ENCODE peak calls at places on chromosomes 11 and 22, in eight cellular contexts. E is K562, K is endothelial cell of umbilical vein, N is GM12878, D is GM23338, M is H1, Z is HepG2, V is HCT116. C is an unnamed sample.

GRCh38 chr22:39179401-39179827 is 26.9 kb upstream of the CBX7 start:
- DNase-seq in Z (no peak), V (no peak), N (no peak), M (no peak), D (peak), E (peak), K (no peak), C (no peak)

GRCh38 chr11:132036751-132037466 is 666.5 kb downstream of the NTM start:
- DNase-seq in K (no peak), D (no peak), M (no peak), Z (no peak), V (no peak), E (no peak), N (no peak), C (no peak)

GRCh38 chr11:31325162-31325561 is 44.4 kb downstream of the DCDC1 start:
- DNase-seq in N (no peak), E (no peak), M (no peak), D (no peak), Z (no peak), K (no peak), V (no peak), C (no peak)

GRCh38 chr11:5257296-5257695 is 2.7 kb upstream of the HBG2 start:
- DNase-seq in V (no peak), K (no peak), D (peak), N (no peak), M (no peak), E (no peak), Z (no peak), C (no peak)

GRCh38 chr22:48739348-48740085 is 1088.2 kb downstream of the BRD1 start:
- DNase-seq in N (no peak), D (no peak), V (no peak), K (no peak), M (no peak), Z (no peak), E (no peak), C (no peak)

GRCh38 chr22:17703811-17704210 is 65.3 kb downstream of the BCL2L13 start:
- DNase-seq in K (no peak), E (no peak), V (no peak), D (no peak), M (no peak), N (no peak), Z (no peak), C (no peak)

GRCh38 chr22:46758867-46759290 is 3.6 kb upstream of the TBC1D22A start:
- DNase-seq in N (no peak), D (peak), E (peak), Z (peak), M (peak), V (peak), K (peak), C (no peak)

GRCh38 chr22:19733755-19734154 is 10.4 kb downstream of the GP1BB start:
- DNase-seq in Z (no peak), N (no peak), K (no peak), M (no peak), D (no peak), V (no peak), E (no peak), C (no peak)

GRCh38 chr11:107619926-107620325 is 29.0 kb downstream of the ELMOD1 start:
- DNase-seq in V (no peak), N (no peak), E (no peak), Z (no peak), M (no peak), K (peak), D (no peak), C (no peak)

GRCh38 chr11:23586188-23586587 is 725.9 kb upstream of the CCDC179 start:
- DNase-seq in V (no peak), K (no peak), D (no peak), M (no peak), E (no peak), Z (no peak), N (no peak), C (no peak)

GRCh38 chr11:94281321-94281720 is 23.1 kb upstream of the IZUMO1R start:
- DNase-seq in K (no peak), M (no peak), Z (no peak), V (no peak), D (peak), E (no peak), N (no peak), C (peak)

GRCh38 chr11:14500181-14500651 is 605 bp upstream of the COPB1 start:
- DNase-seq in V (no peak), Z (peak), K (peak), M (no peak), N (peak), E (no peak), D (peak), C (no peak)

GRCh38 chr11:17786824-17787525 is 52.4 kb downstream of the KCNC1 start:
- DNase-seq in K (no peak), Z (no peak), V (peak), M (no peak), D (no peak), N (no peak), E (no peak), C (no peak)

GRCh38 chr11:15074206-15075161 is 1.1 kb downstream of the CALCB start:
- DNase-seq in N (no peak), K (peak), D (peak), Z (peak), V (peak), M (peak), E (peak), C (no peak)

GRCh38 chr11:103609117-103610066 is 427.0 kb upstream of the DDI1 start:
- DNase-seq in V (peak), N (no peak), Z (no peak), D (peak), K (peak), M (no peak), E (no peak), C (no peak)

GRCh38 chr11:84437129-84438123 is 1151.3 kb upstream of the CCDC90B start:
- DNase-seq in Z (peak), D (peak), M (peak), V (no peak), E (no peak), N (peak), K (no peak), C (no peak)

GRCh38 chr11:119712459-119713360 is 16.3 kb downstream of the NECTIN1 start:
- DNase-seq in E (no peak), Z (no peak), V (no peak), N (no peak), D (no peak), M (no peak), K (no peak), C (no peak)

GRCh38 chr11:78216571-78217287 is 28.0 kb downstream of the USP35 start:
- DNase-seq in Z (no peak), K (no peak), M (no peak), N (no peak), E (peak), V (no peak), D (no peak), C (no peak)

GRCh38 chr11:69642549-69642912 is 1.6 kb downstream of the CCND1 start:
- DNase-seq in M (no peak), N (no peak), Z (no peak), K (peak), D (peak), V (no peak), E (peak), C (no peak)

GRCh38 chr11:125802387-125802786 is 14.5 kb downstream of the PATE3 start:
- DNase-seq in Z (no peak), V (no peak), K (no peak), E (no peak), M (no peak), D (no peak), N (no peak), C (no peak)

GRCh38 chr11:1333860-1334259 is 24.4 kb upstream of the TOLLIP start:
- DNase-seq in M (no peak), K (no peak), D (no peak), V (no peak), E (no peak), N (no peak), Z (no peak), C (no peak)

GRCh38 chr11:1337647-1338007 is 28.2 kb upstream of the TOLLIP start:
- DNase-seq in N (no peak), V (no peak), K (no peak), D (peak), M (no peak), Z (no peak), E (no peak), C (no peak)

GRCh38 chr11:1336836-1337646 is 27.6 kb upstream of the TOLLIP start:
- DNase-seq in K (no peak), D (peak), E (no peak), V (no peak), M (no peak), N (no peak), Z (no peak), C (no peak)

GRCh38 chr11:1335264-1335810 is 25.9 kb upstream of the TOLLIP start:
- DNase-seq in D (no peak), N (no peak), Z (no peak), E (no peak), K (no peak), M (no peak), V (no peak), C (no peak)

GRCh38 chr11:1335811-1336761 is 26.7 kb upstream of the TOLLIP start:
- DNase-seq in V (no peak), M (no peak), Z (peak), N (no peak), E (peak), D (peak), K (no peak), C (peak)
- TF ChIP-seq EZH2 in V (no peak), M (no peak), Z (no peak), N (no peak), E (no peak), D (no peak), K (no peak), C (no peak)

GRCh38 chr22:28442951-28443876 is 236.4 kb downstream of the TTC28 start:
- DNase-seq in K (peak), N (no peak), E (no peak), V (no peak), Z (peak), M (peak), D (peak), C (no peak)

GRCh38 chr22:28444659-28445058 is 235.0 kb downstream of the TTC28 start:
- DNase-seq in K (no peak), D (no peak), Z (no peak), N (no peak), V (no peak), M (no peak), E (no peak), C (no peak)

GRCh38 chr22:28441720-28442263 is 237.8 kb downstream of the TTC28 start:
- DNase-seq in K (peak), E (no peak), M (no peak), N (no peak), Z (peak), V (no peak), D (no peak), C (no peak)

GRCh38 chr22:28440517-28441366 is 238.9 kb downstream of the TTC28 start:
- DNase-seq in V (no peak), Z (no peak), M (no peak), D (no peak), E (no peak), N (no peak), K (peak), C (no peak)

DNA sequence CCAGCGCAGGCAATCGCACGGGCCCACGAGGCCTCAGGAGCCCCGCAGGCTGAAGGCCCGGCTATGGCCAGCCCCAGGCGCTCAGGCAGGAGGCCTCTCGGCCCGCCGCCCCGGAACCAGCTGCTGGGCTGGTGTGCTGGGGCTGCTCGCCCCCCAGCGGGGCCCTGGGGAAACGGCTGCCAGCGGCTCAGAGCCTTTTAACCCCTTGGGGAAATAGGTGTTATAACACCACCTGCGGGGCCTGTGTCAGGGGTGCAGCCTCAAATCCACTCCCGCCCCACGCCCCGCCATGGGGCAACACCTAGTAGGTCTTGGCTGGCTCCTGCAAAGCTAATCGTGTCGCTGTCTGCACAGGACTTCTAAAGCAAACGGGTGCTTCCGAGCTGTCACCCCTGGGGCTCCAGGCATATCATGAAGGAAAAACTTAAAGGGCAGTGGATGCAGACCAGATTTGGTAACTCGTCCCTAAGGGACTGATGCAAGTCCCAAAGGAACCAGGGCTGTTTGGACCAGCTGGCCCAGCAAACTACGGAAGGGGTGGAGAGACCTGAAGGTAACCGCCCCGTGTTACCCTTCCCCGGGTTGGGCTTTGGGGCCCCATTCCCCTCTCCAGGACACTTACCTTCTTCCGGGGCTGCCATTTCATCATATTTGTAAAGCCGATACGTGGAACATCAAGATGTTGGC is 237.2 kb downstream of the TTC28 start:
- DNase-seq in N (no peak), D (peak), K (peak), E (peak), V (peak), M (peak), Z (peak), C (no peak)
- TF ChIP-seq POLR2AphosphoS5 in N (no peak), D (no peak), K (peak), E (no peak), V (no peak), M (no peak), Z (no peak), C (no peak)

GRCh38 chr11:129817282-129818051 is 1.8 kb downstream of the TMEM45B start:
- DNase-seq in V (no peak), E (no peak), N (no peak), K (no peak), M (no peak), D (no peak), Z (peak), C (no peak)

GRCh38 chr11:129813216-129813791 is 2.3 kb upstream of the TMEM45B start:
- DNase-seq in D (no peak), M (no peak), V (no peak), Z (no peak), N (no peak), E (no peak), K (no peak), C (no peak)

GRCh38 chr11:129819237-129819636 is 3.6 kb downstream of the TMEM45B start:
- DNase-seq in K (no peak), N (no peak), M (no peak), D (no peak), E (no peak), V (no peak), Z (no peak), C (no peak)

GRCh38 chr11:129814244-129814992 is 1.2 kb upstream of the TMEM45B start:
- DNase-seq in V (no peak), K (no peak), N (no peak), Z (no peak), E (peak), M (no peak), D (peak), C (no peak)

DNA sequence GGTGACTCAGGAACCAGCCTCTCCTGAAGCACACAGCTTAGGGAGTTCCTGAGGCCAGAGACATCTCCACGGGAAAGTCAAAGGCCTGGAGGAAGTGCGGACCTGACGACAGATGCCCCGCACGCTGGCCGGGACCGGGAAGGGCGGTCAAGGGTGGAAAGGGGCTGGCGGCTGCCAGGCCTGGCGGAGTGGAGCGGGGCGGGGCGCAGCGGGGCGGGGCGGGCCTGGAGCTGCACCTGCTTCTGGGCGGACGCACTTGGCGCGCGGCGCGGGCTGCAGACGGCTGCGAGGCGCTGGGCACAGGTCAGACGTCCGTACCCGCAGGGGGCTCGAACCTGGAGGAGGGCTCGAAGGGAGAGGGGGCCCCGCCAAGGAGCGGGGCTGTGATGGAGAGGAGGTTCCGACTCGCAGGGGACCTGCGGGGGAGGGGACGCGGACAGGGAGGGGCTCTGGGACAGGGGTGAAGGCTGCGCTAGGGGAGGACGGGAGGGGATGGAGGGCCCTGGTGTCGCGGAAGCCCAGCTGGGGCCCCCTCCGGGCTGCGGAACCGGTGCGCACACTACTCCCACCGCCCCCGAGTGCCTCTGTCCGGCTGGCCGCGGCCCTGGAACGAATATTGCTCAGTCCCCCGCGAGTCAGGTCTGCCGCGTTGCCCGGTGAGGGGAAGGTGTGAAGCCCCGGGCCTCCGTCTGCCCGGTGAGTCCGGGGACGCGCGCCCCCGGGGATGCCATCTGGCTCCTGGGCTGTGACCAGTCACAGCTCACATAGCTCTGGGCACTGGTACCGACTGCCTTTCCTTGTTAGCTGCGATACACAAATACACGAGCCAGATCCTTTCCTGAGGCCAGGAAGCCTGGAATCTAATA is at the start of gene TMEM45B:
- DNase-seq in K (no peak), E (no peak), N (no peak), M (no peak), D (peak), V (no peak), Z (no peak), C (no peak)
- H3K4me3 ChIP-seq in K (peak), E (no peak), N (no peak), M (peak), D (peak), V (no peak), Z (peak), C (no peak)

GRCh38 chr22:44703269-44703870 is 1.4 kb downstream of the PRR5 start:
- DNase-seq in M (no peak), D (no peak), N (no peak), E (no peak), V (no peak), Z (no peak), K (no peak), C (no peak)
- TF ChIP-seq EZH2 in M (no peak), D (no peak), N (no peak), E (no peak), V (no peak), Z (no peak), K (no peak), C (no peak)

GRCh38 chr11:117995472-117995871 is 9.3 kb downstream of the IL10RA start:
- DNase-seq in D (no peak), V (no peak), E (no peak), M (no peak), N (no peak), K (no peak), Z (no peak), C (no peak)

GRCh38 chr11:117998201-117998579 is 12.0 kb downstream of the IL10RA start:
- DNase-seq in V (no peak), K (no peak), Z (no peak), D (no peak), N (peak), E (no peak), M (no peak), C (no peak)

GRCh38 chr11:117993988-117994741 is 8.0 kb downstream of the IL10RA start:
- DNase-seq in K (no peak), V (no peak), Z (no peak), N (no peak), M (no peak), D (no peak), E (no peak), C (no peak)

GRCh38 chr11:117997436-117998200 is 11.4 kb downstream of the IL10RA start:
- DNase-seq in K (no peak), E (no peak), D (no peak), Z (no peak), N (no peak), V (no peak), M (no peak), C (no peak)

DNA sequence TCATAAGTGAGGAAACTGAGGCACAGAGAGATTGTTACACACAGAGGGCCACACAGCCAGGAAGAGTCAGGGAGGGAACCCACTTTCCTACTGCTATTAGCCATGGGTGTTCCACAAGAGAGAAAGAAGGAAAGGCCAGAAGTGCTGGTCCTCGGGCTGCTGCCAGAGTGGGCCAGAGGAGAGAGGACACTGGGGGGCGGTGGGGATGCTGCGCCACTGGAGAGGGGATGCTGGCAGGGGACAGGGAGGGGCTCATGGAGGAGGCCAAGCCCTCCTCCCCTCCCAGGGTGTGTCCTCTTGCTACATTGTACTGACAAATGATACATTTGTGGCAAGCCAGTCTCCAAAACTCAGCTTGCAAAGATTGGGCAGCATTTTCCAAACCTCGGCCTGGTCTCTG is 9.9 kb downstream of the IL10RA start:
- DNase-seq in K (no peak), Z (no peak), N (no peak), D (no peak), M (no peak), V (no peak), E (no peak), C (no peak)
- TF ChIP-seq POLR2AphosphoS5 in K (no peak), Z (no peak), N (peak), D (no peak), M (no peak), V (no peak), E (no peak), C (no peak)

GRCh38 chr11:86143429-86144030 is 74.6 kb upstream of the PICALM start:
- DNase-seq in M (no peak), D (no peak), E (no peak), Z (no peak), K (no peak), V (no peak), N (no peak), C (no peak)
- H3K4me3 ChIP-seq in M (no peak), D (no peak), E (no peak), Z (no peak), K (no peak), V (no peak), N (no peak), C (no peak)

GRCh38 chr11:123594188-123594901 is 60.1 kb downstream of the SCN3B start:
- DNase-seq in N (no peak), D (no peak), M (no peak), K (no peak), Z (no peak), E (no peak), V (no peak), C (no peak)

GRCh38 chr11:123594921-123595320 is 59.5 kb downstream of the SCN3B start:
- DNase-seq in M (no peak), Z (peak), E (no peak), K (no peak), N (no peak), D (no peak), V (no peak), C (no peak)

GRCh38 chr11:123590296-123590912 is 64.0 kb downstream of the SCN3B start:
- DNase-seq in V (peak), K (peak), E (no peak), D (no peak), N (no peak), Z (peak), M (no peak), C (no peak)

GRCh38 chr11:123597859-123598258 is 56.6 kb downstream of the SCN3B start:
- DNase-seq in K (no peak), V (no peak), M (no peak), N (no peak), D (no peak), Z (no peak), E (no peak), C (no peak)

GRCh38 chr11:123593570-123593969 is 60.9 kb downstream of the SCN3B start:
- DNase-seq in V (no peak), M (no peak), K (no peak), D (no peak), E (no peak), Z (no peak), N (no peak), C (no peak)
- TF ChIP-seq EZH2 in V (no peak), M (no peak), K (no peak), D (no peak), E (no peak), Z (no peak), N (no peak), C (no peak)

DNA sequence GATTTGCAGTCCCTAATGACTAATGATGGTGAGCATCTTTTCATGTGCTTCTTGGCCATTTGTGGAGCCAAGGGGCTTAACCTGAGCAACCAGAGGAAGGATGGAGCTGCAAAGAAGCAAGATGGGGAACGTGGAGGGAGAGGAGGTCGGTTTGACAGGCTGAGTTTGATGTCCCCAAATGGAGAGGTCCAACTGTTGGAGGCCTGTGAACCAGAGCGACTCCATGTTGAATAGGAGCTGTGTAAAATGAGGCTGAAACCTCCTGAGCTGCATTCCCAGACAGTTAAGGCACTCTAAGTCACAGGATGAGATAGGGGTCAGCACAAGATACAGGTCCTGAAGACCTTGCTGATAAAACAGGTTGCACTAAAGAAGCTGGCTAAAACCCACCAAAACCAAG is 54.5 kb downstream of the RPS6KA4 start:
- DNase-seq in V (no peak), E (no peak), N (no peak), K (no peak), M (no peak), D (no peak), Z (no peak), C (no peak)
- TF ChIP-seq POLR2AphosphoS5 in V (no peak), E (no peak), N (no peak), K (no peak), M (no peak), D (no peak), Z (no peak), C (no peak)

C was measured in SK-N-MC.